ENCODE peak calls at places on chromosomes 4 and X, in eight cellular contexts. C is PC-3, J is HepG2, M is fibroblast of lung, E is HCT116, L is GM12878, R is MM.1S, N is GM23338. S is an unnamed sample.

GRCh38 chr4:86443495-86443894 is 83.6 kb upstream of the MAPK10 start:
- DNase-seq in J (no peak), L (no peak), M (no peak), N (no peak), C (no peak), R (no peak), E (no peak), S (no peak)

GRCh38 chr4:175435437-175435836 is 376.6 kb downstream of the GPM6A start:
- DNase-seq in N (no peak), R (no peak), M (peak), E (no peak), C (no peak), L (no peak), J (no peak), S (no peak)

GRCh38 chrX:121052122-121052521 is 4.7 kb downstream of the GLUD2 start:
- DNase-seq in M (no peak), C (peak), N (no peak), L (no peak), R (no peak), J (peak), E (no peak), S (no peak)

GRCh38 chr4:1683903-1684755 is at the start of gene FAM53A:
- DNase-seq in C (peak), J (peak), R (peak), L (peak), N (peak), E (peak), M (peak), S (peak)

GRCh38 chrX:38817004-38817703 is 15.9 kb downstream of the MID1IP1 start:
- DNase-seq in M (peak), N (peak), R (no peak), E (no peak), C (peak), L (no peak), J (no peak), S (no peak)

GRCh38 chrX:106802388-106803275 is at the start of gene TBC1D8B:
- DNase-seq in M (peak), E (peak), L (peak), J (peak), C (peak), N (peak), R (peak), S (peak)

GRCh38 chrX:153878285-153878779 is 7.6 kb downstream of the L1CAM start:
- DNase-seq in C (no peak), N (no peak), E (no peak), J (no peak), L (no peak), R (no peak), M (no peak), S (no peak)

GRCh38 chr4:185435466-185435865 is 9.7 kb upstream of the UFSP2 start:
- DNase-seq in C (no peak), J (no peak), E (no peak), R (no peak), L (no peak), M (no peak), N (no peak), S (no peak)

GRCh38 chr4:143336828-143337599 is at the start of gene GAB1:
- DNase-seq in M (peak), L (no peak), R (peak), J (peak), E (no peak), C (peak), N (peak), S (peak)

GRCh38 chr4:2462218-2462991 is 6.5 kb upstream of the RNF4 start:
- DNase-seq in R (peak), L (no peak), C (peak), M (peak), N (peak), J (peak), E (peak), S (peak)

GRCh38 chr4:78004270-78004669 is 52.9 kb upstream of the FRAS1 start:
- DNase-seq in N (no peak), E (no peak), M (no peak), L (no peak), C (no peak), J (no peak), R (no peak), S (peak)

GRCh38 chr4:13178621-13179020 is 305.5 kb downstream of the RAB28 start:
- DNase-seq in R (no peak), C (no peak), E (no peak), L (no peak), J (no peak), M (no peak), N (no peak), S (no peak)

GRCh38 chr4:3284734-3285557 is 7.9 kb upstream of the RGS12 start:
- DNase-seq in E (no peak), M (no peak), N (no peak), R (no peak), C (no peak), L (no peak), J (no peak), S (no peak)

GRCh38 chr4:123052007-123052406 is 129.6 kb upstream of the NUDT6 start:
- DNase-seq in C (no peak), E (no peak), R (no peak), M (no peak), L (no peak), N (no peak), J (no peak), S (no peak)

GRCh38 chr4:165393704-165394103 is 14.9 kb downstream of the CPE start:
- DNase-seq in E (no peak), C (no peak), R (no peak), N (no peak), M (no peak), J (no peak), L (no peak), S (no peak)

GRCh38 chr4:122163767-122164166 is 11.6 kb downstream of the BLTP1 start:
- DNase-seq in E (no peak), C (no peak), R (no peak), J (no peak), M (no peak), L (no peak), N (no peak), S (no peak)

GRCh38 chr4:45477311-45477733 is 646.5 kb downstream of the GABRG1 start:
- DNase-seq in J (no peak), N (no peak), M (no peak), C (no peak), E (no peak), R (no peak), L (no peak), S (no peak)

GRCh38 chr4:57020467-57021101 is 41.9 kb downstream of the POLR2B start:
- DNase-seq in L (no peak), J (no peak), C (peak), M (peak), E (no peak), N (no peak), R (no peak), S (peak)

GRCh38 chrX:30971761-30972603 is 82.9 kb upstream of the TAB3 start:
- DNase-seq in N (peak), R (peak), J (peak), L (no peak), M (peak), E (no peak), C (peak), S (peak)

GRCh38 chrX:40729923-40730584 is 5.3 kb downstream of the MED14 start:
- DNase-seq in E (no peak), R (no peak), L (no peak), J (no peak), M (no peak), N (no peak), C (no peak), S (no peak)

GRCh38 chrX:67601771-67602170 is 58.0 kb downstream of the AR start:
- DNase-seq in M (no peak), C (no peak), R (no peak), E (no peak), N (no peak), L (no peak), J (no peak), S (no peak)

GRCh38 chr4:165784672-165785071 is 88.4 kb upstream of the TLL1 start:
- DNase-seq in E (no peak), N (no peak), R (no peak), L (no peak), J (no peak), M (peak), C (peak), S (no peak)

GRCh38 chrX:118523920-118524319 is 28.3 kb downstream of the DOCK11 start:
- DNase-seq in R (no peak), C (no peak), M (no peak), E (no peak), J (no peak), N (no peak), L (no peak), S (no peak)

GRCh38 chr4:100189820-100190642 is at the start of gene DDIT4L:
- DNase-seq in R (no peak), M (peak), C (no peak), N (peak), J (no peak), L (no peak), E (peak), S (peak)

GRCh38 chrX:40008841-40009461 is 88.8 kb downstream of the BCOR start:
- DNase-seq in C (no peak), R (no peak), M (peak), E (no peak), N (peak), L (no peak), J (no peak), S (no peak)

GRCh38 chr4:126977306-126977705 is 655.5 kb upstream of the INTU start:
- DNase-seq in R (no peak), M (peak), J (no peak), N (peak), E (no peak), L (no peak), C (no peak), S (no peak)

GRCh38 chr4:17958185-17958584 is 63.4 kb downstream of the LCORL start:
- DNase-seq in J (no peak), M (no peak), N (no peak), E (no peak), L (no peak), R (no peak), C (no peak), S (no peak)

GRCh38 chr4:100169796-100170485 is 20.3 kb downstream of the DDIT4L start:
- DNase-seq in J (no peak), E (no peak), N (no peak), L (no peak), M (no peak), R (no peak), C (no peak), S (no peak)

GRCh38 chr4:98625920-98626319 is 32.5 kb downstream of the TSPAN5 start:
- DNase-seq in E (peak), N (no peak), J (no peak), L (no peak), M (no peak), R (no peak), C (no peak), S (peak)

GRCh38 chr4:11512861-11513260 is 84.2 kb upstream of the HS3ST1 start:
- DNase-seq in L (no peak), R (no peak), M (no peak), N (no peak), J (no peak), C (no peak), E (no peak), S (peak)

GRCh38 chr4:152265149-152265621 is 270.7 kb downstream of the FBXW7 start:
- DNase-seq in L (no peak), E (no peak), J (peak), N (no peak), R (no peak), M (peak), C (peak), S (peak)

GRCh38 chrX:47540754-47541538 is 20.1 kb upstream of the ARAF start:
- DNase-seq in R (peak), L (no peak), E (peak), C (peak), J (peak), M (peak), N (peak), S (peak)

GRCh38 chrX:35015627-35016026 is 73.0 kb downstream of the FAM47B start:
- DNase-seq in N (no peak), J (no peak), M (no peak), L (no peak), C (no peak), R (no peak), E (no peak), S (no peak)

GRCh38 chr4:69322055-69322454 is 41.8 kb downstream of the UGT2B28 start:
- DNase-seq in E (no peak), M (peak), L (no peak), R (peak), C (peak), N (no peak), J (no peak), S (peak)

GRCh38 chr4:147799986-147800555 is 68.2 kb downstream of the ARHGAP10 start:
- DNase-seq in N (no peak), R (peak), E (no peak), C (no peak), J (no peak), L (peak), M (no peak), S (no peak)

GRCh38 chr4:140841186-140841585 is 85.0 kb upstream of the TBC1D9 start:
- DNase-seq in L (no peak), J (no peak), M (no peak), C (no peak), N (no peak), E (no peak), R (no peak), S (no peak)

GRCh38 chr4:140834866-140835495 is 78.8 kb upstream of the TBC1D9 start:
- DNase-seq in R (no peak), E (no peak), M (no peak), C (no peak), L (no peak), J (no peak), N (no peak), S (no peak)

GRCh38 chr4:140839888-140840790 is 84.0 kb upstream of the TBC1D9 start:
- DNase-seq in L (no peak), M (no peak), J (no peak), R (no peak), C (no peak), N (no peak), E (no peak), S (no peak)

GRCh38 chr4:140837742-140838141 is 81.6 kb upstream of the TBC1D9 start:
- DNase-seq in C (no peak), L (no peak), R (no peak), N (no peak), E (no peak), M (no peak), J (no peak), S (no peak)

DNA sequence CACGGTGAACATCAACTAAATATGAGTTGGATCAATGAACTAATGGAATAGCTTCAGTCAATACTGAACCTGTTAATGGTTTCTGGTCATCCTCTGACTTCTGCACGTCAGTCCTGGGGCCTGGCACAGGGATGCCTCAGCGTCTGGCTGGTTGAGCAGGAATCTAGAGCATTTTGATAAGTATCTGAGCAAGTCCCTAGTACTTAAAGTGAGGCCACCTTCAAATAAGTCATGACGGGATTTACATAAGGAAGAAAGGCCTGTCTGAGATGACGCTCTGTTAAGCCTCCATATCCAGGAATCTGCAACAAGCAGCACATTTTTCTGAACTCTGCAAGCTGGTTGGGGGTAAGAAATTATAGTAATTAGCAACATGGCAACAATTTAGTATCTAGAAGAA is 83.2 kb upstream of the TBC1D9 start:
- DNase-seq in L (no peak), E (no peak), R (no peak), J (no peak), C (no peak), N (no peak), M (no peak), S (no peak)
- H2AFZ ChIP-seq in L (no peak), E (no peak), R (no peak), J (no peak), C (no peak), N (no peak), M (no peak), S (no peak)

GRCh38 chr4:115851918-115852766 is 738.7 kb upstream of the NDST4 start:
- DNase-seq in M (no peak), E (peak), C (peak), J (peak), N (peak), R (peak), L (peak), S (peak)
- TF ChIP-seq CTCF in M (no peak), E (peak), C (peak), J (peak), N (peak), R (peak), L (peak), S (peak)

GRCh38 chr4:20255251-20255586 is 3.5 kb downstream of the SLIT2 start:
- DNase-seq in M (no peak), N (no peak), L (no peak), J (no peak), R (no peak), E (no peak), C (no peak), S (no peak)
- TF ChIP-seq EZH2 in M (no peak), N (peak), L (no peak), J (no peak), R (no peak), E (no peak), C (no peak), S (no peak)

DNA sequence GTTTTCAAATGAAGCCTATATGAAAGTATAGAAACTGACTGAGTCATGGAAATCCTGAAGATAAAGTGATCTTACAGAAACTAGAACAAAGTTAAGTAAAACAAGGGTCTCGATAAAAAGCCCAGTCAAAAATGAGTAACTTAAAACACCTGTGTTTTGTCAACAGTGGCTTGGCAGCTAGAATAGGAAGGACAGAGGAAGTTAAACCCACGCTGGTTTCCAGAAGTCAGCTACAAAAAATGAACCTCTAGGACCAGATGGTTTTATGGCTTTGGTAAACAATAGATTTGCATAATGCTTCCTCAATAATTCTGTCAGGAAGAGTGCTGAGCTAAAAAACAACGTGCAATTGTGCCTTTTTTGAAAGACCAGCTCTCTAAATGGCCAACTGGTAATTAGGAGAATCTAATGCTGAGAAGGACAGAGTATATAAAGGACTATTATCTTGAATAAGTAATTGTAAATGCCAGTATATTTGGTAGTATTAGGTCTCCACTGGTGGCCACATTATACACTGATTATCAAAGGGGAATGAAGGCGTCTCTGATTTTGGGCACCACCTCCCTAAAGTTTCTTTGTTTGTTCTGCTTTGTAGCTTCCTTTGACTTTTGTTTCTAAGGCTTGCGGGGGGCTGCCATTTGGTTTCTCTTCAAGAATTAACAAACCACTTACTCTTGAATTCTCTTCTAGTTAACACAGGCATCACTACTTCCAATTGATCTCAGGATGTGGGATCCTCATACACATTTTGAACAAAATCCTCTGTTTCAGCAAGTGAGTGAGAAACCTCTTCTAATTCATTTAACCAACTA is 72.2 kb upstream of the PPP3CA start:
- DNase-seq in C (peak), R (peak), L (peak), E (no peak), J (no peak), M (peak), N (peak), S (no peak)
- H2AFZ ChIP-seq in C (no peak), R (peak), L (peak), E (peak), J (no peak), M (no peak), N (no peak), S (no peak)

GRCh38 chr4:87732033-87732770 is 67.2 kb upstream of the IBSP start:
- DNase-seq in C (peak), M (peak), R (no peak), E (no peak), L (no peak), J (no peak), N (no peak), S (no peak)
- TF ChIP-seq CTCF in C (no peak), M (no peak), R (no peak), E (no peak), L (no peak), J (no peak), N (no peak), S (no peak)

GRCh38 chr4:108172231-108172779 is 3.6 kb upstream of the LEF1 start:
- DNase-seq in E (no peak), M (peak), C (no peak), N (peak), L (no peak), J (no peak), R (peak), S (no peak)
- TF ChIP-seq EZH2 in E (no peak), M (no peak), C (no peak), N (peak), L (no peak), J (no peak), R (no peak), S (no peak)

GRCh38 chr4:116217781-116218180 is 867.6 kb downstream of the TRAM1L1 start:
- DNase-seq in N (no peak), C (peak), R (no peak), E (no peak), M (no peak), J (no peak), L (no peak), S (peak)

GRCh38 chr4:116215622-116216021 is 869.8 kb downstream of the TRAM1L1 start:
- DNase-seq in M (no peak), R (no peak), E (no peak), J (no peak), L (no peak), N (no peak), C (no peak), S (no peak)
- H2AFZ ChIP-seq in M (no peak), R (no peak), E (no peak), J (no peak), L (no peak), N (no peak), C (no peak), S (peak)

GRCh38 chrX:85851418-85851817 is 195.9 kb downstream of the CHM start:
- DNase-seq in E (peak), L (no peak), C (peak), J (peak), N (peak), M (peak), R (peak), S (peak)
- TF ChIP-seq CTCF in E (peak), L (peak), C (peak), J (peak), N (peak), M (peak), R (peak), S (peak)

DNA sequence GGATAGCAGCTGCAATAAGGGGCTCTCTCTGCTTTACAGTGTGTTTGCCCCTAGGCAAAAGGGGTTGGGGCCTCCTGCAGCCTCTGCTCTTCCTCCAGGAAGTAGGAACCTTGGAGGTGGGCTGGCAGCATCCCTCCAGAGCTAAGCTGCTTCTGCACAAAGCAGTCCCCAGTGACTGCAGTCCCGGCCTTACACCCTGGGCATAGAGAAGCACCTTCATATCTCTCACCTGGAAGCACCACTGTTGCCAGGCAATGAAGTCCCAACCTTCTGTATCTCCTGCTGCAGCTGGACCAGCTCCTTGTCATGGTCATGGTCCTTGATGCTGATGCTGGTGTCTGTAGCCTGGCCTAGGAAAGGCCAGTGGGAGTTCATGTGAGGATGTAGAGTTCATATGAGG is 171.1 kb upstream of the TET2 start:
- DNase-seq in R (no peak), C (no peak), E (no peak), M (no peak), J (no peak), N (no peak), L (no peak), S (no peak)
- TF ChIP-seq EZH2 in R (no peak), C (no peak), E (no peak), M (no peak), J (no peak), N (no peak), L (no peak), S (no peak)